ENCODE peak calls at places on chromosomes 16 and 17, in eight cellular contexts. O is fibroblast of mammary gland, T is ascending aorta, I is astrocyte, G is retinal pigment epithelial cell, A is cardiac muscle cell, X is kidney, V is brain microvascular endothelial cell. K is an unnamed sample.

GRCh38 chr17:59494757-59495368 is 70.5 kb upstream of the DHX40 start:
- DNase-seq in V (no peak), I (no peak), T (no peak), G (no peak), O (no peak), A (no peak), X (no peak), K (no peak)

GRCh38 chr16:84603115-84603816 is 14.6 kb downstream of the COTL1 start:
- DNase-seq in T (peak), V (peak), O (peak), I (peak), A (peak), X (peak), G (peak), K (peak)

GRCh38 chr16:46949216-46949892 is 24.1 kb downstream of the DNAJA2 start:
- DNase-seq in X (no peak), I (no peak), T (no peak), G (no peak), O (no peak), V (no peak), A (no peak), K (peak)

GRCh38 chr16:3119701-3120408 is 7.5 kb downstream of the ZNF205 start:
- DNase-seq in V (no peak), X (no peak), T (no peak), G (no peak), O (no peak), I (no peak), A (no peak), K (no peak)

GRCh38 chr16:66662445-66663194 is 33.9 kb downstream of the CMTM4 start:
- DNase-seq in G (no peak), T (no peak), O (peak), V (peak), X (no peak), A (peak), I (no peak), K (no peak)

GRCh38 chr17:80780381-80781187 is 211.1 kb upstream of the CHMP6 start:
- DNase-seq in I (no peak), A (no peak), V (no peak), G (no peak), T (no peak), O (peak), X (no peak), K (no peak)

GRCh38 chr17:18361837-18362380 is 1.4 kb downstream of the SHMT1 start:
- DNase-seq in O (no peak), G (no peak), A (no peak), V (no peak), I (no peak), T (no peak), X (no peak), K (no peak)

GRCh38 chr16:5706206-5706605 is 608.6 kb upstream of the EEF2KMT start:
- DNase-seq in I (no peak), O (no peak), T (no peak), X (no peak), V (no peak), A (no peak), G (no peak), K (no peak)

GRCh38 chr16:30075503-30076275 is at the start of gene PPP4C:
- DNase-seq in A (peak), V (peak), G (no peak), T (peak), I (peak), X (peak), O (peak), K (peak)

GRCh38 chr16:75043175-75043937 is 44.5 kb downstream of the ZNRF1 start:
- DNase-seq in V (no peak), T (no peak), I (peak), G (no peak), A (peak), X (no peak), O (no peak), K (peak)

GRCh38 chr17:307295-307691 is 45.3 kb downstream of the RPH3AL start:
- DNase-seq in O (no peak), T (no peak), X (no peak), V (no peak), A (no peak), I (no peak), G (no peak), K (no peak)

DNA sequence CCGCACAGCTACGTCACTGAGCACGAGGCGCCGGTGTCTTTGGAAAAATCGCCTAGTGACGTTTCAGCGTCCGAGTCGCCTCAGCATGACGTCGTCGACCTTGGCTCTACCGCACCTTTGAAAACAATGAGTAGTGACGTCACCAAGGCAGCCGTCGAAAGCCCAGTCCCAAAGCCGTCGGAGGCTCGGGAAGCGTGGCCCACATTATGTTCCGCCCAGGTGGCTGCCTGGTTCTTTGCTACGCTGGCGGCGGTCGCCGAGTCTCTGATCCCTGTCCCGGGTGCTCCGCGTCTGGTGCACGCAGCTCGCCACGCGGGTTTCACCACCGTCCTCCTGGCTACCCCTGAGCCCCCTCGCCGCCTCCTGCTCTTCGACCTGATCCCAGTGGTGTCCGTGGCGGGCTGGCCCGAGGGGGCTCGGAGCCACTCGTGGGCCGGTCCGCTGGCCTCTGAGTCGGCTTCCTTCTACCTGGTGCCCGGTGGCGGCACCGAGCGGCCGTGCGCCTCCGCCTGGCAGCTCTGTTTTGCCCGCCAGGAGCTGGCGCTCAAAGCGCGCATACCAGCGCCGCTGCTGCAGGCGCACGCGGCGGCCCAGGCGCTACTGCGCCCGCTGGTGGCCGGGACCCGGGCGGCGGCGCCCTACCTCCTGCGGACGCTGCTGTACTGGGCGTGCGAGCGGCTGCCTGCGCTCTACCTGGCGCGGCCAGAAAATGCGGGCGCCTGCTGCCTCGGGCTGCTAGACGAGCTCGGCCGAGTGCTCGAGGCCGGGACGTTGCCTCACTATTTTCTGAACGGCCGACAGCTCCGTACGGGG is 1.5 kb downstream of the TMEM102 start:
- DNase-seq in V (no peak), I (peak), X (peak), A (peak), T (peak), O (peak), G (peak), K (peak)
- H3K4me3 ChIP-seq in V (peak), I (no peak), X (peak), A (peak), T (peak), O (peak), G (peak), K (no peak)

GRCh38 chr16:86572616-86573015 is 5.7 kb upstream of the FOXL1 start:
- DNase-seq in A (no peak), I (no peak), O (no peak), G (no peak), V (no peak), T (no peak), X (no peak), K (no peak)
- H3K4me3 ChIP-seq in A (no peak), I (peak), O (no peak), G (no peak), V (peak), T (peak), X (no peak), K (no peak)

GRCh38 chr16:64251742-64252141 is 870.1 kb downstream of the CDH11 start:
- DNase-seq in G (no peak), X (no peak), A (no peak), T (no peak), O (no peak), V (no peak), I (no peak), K (no peak)
- H3K4me3 ChIP-seq in G (no peak), X (no peak), A (no peak), T (no peak), O (no peak), V (no peak), I (no peak), K (no peak)

GRCh38 chr17:20157078-20157360 is 147.9 kb downstream of the SPECC1 start:
- DNase-seq in T (no peak), I (no peak), G (no peak), O (no peak), V (no peak), X (peak), A (no peak), K (no peak)
- H3K4me3 ChIP-seq in T (peak), I (peak), G (peak), O (peak), V (peak), X (no peak), A (peak), K (no peak)

K was measured in lower leg skin.